ENCODE peak calls at places on chromosomes 13 and 19, in nine cellular contexts. U is myocyte; I is GM12891; B is RWPE2; X is fibroblast of lung; A is activated CD8-positive, alpha-beta memory T cell treated with anti-CD3 and anti-CD28 coated beads for 24 hours; L is endothelial cell; C is EL; S is NCI-H446. P is an unnamed sample.

GRCh38 chr19:7851623-7852500 is 21.8 kb downstream of the EVI5L start:
- DNase-seq in U (no peak), I (no peak), B (peak), X (no peak), A (no peak), L (no peak), C (no peak), S (no peak), P (no peak)

GRCh38 chr19:6811906-6812305 is 39.4 kb downstream of the VAV1 start:
- DNase-seq in U (peak), I (no peak), B (no peak), X (peak), A (no peak), L (no peak), C (peak), S (peak), P (peak)

GRCh38 chr19:17648097-17648660 is 40.0 kb downstream of the UNC13A start:
- DNase-seq in U (no peak), I (no peak), B (no peak), X (no peak), A (no peak), L (no peak), C (no peak), S (no peak), P (no peak)

GRCh38 chr19:48815870-48816501 is 5.2 kb upstream of the BCAT2 start:
- DNase-seq in U (peak), I (no peak), B (no peak), X (no peak), A (no peak), L (no peak), C (no peak), S (no peak), P (no peak)

GRCh38 chr13:111883571-111884343 is 183.2 kb upstream of the SOX1 start:
- DNase-seq in U (no peak), I (no peak), B (no peak), X (no peak), A (peak), L (no peak), C (no peak), S (no peak), P (no peak)

GRCh38 chr13:59415498-59415897 is 748.2 kb downstream of the DIAPH3 start:
- DNase-seq in U (no peak), I (no peak), B (no peak), X (no peak), A (no peak), L (no peak), C (no peak), S (no peak), P (no peak)

GRCh38 chr13:64884976-64885375 is 2345.2 kb downstream of the PCDH9 start:
- DNase-seq in U (no peak), I (no peak), B (no peak), X (no peak), A (no peak), L (no peak), C (peak), S (no peak), P (no peak)

GRCh38 chr13:21949818-21950429 is 279.1 kb downstream of the FGF9 start:
- DNase-seq in U (no peak), I (no peak), B (no peak), X (no peak), A (no peak), L (no peak), C (no peak), S (no peak), P (no peak)

GRCh38 chr19:40594251-40594650 is 6.9 kb upstream of the LTBP4 start:
- DNase-seq in U (no peak), I (no peak), B (no peak), X (no peak), A (no peak), L (no peak), C (no peak), S (no peak), P (no peak)

GRCh38 chr13:76707360-76707759 is 178.8 kb downstream of the KCTD12 start:
- DNase-seq in U (peak), I (no peak), B (no peak), X (no peak), A (no peak), L (no peak), C (peak), S (no peak), P (no peak)

GRCh38 chr13:102333320-102334181 is 68.3 kb downstream of the FGF14 start:
- DNase-seq in U (no peak), I (no peak), B (no peak), X (peak), A (no peak), L (no peak), C (no peak), S (peak), P (no peak)

GRCh38 chr19:53538378-53539109 is 599 bp downstream of the ZNF331 start:
- DNase-seq in U (no peak), I (no peak), B (no peak), X (no peak), A (no peak), L (no peak), C (no peak), S (no peak), P (no peak)

GRCh38 chr19:54470276-54470887 is 2.7 kb downstream of the CDC42EP5 start:
- DNase-seq in U (no peak), I (no peak), B (no peak), X (no peak), A (no peak), L (no peak), C (no peak), S (no peak), P (no peak)

GRCh38 chr13:113110852-113111315 is 5.3 kb downstream of the F7 start:
- DNase-seq in U (no peak), I (no peak), B (peak), X (no peak), A (peak), L (no peak), C (no peak), S (no peak), P (no peak)

GRCh38 chr19:45402469-45403070 is 2.3 kb downstream of the PPP1R13L start:
- DNase-seq in U (peak), I (no peak), B (peak), X (no peak), A (peak), L (peak), C (peak), S (no peak), P (no peak)

GRCh38 chr19:51116736-51117135 is 8.0 kb upstream of the SIGLEC9 start:
- DNase-seq in U (no peak), I (no peak), B (no peak), X (no peak), A (no peak), L (no peak), C (no peak), S (no peak), P (no peak)

P was measured in GM04503.